ENCODE peak calls at places on chromosomes 3 and 15, in seven cellular contexts. One of them, this sample, is unnamed.

GRCh38 chr3:157362348-157362747 is 74.3 kb upstream of the PTX3 start:
- DNase-seq in tibial artery: no peak
- DNase-seq in lower leg skin: no peak
- DNase-seq in psoas muscle: no peak
- DNase-seq in fibroblast of mammary gland: no peak
- DNase-seq in dorsolateral prefrontal cortex: no peak
- DNase-seq in neural crest cell: no peak
- DNase-seq in this sample: no peak

GRCh38 chr15:63500265-63501250 is 3.8 kb upstream of the USP3 start:
- DNase-seq in tibial artery: no peak
- DNase-seq in lower leg skin: no peak
- DNase-seq in psoas muscle: no peak
- DNase-seq in fibroblast of mammary gland: no peak
- DNase-seq in dorsolateral prefrontal cortex: no peak
- DNase-seq in neural crest cell: no peak
- DNase-seq in this sample: no peak

GRCh38 chr3:85781806-85782205 is 823.0 kb downstream of the CADM2 start:
- DNase-seq in tibial artery: no peak
- DNase-seq in lower leg skin: no peak
- DNase-seq in psoas muscle: no peak
- DNase-seq in fibroblast of mammary gland: no peak
- DNase-seq in dorsolateral prefrontal cortex: no peak
- DNase-seq in neural crest cell: no peak
- DNase-seq in this sample: no peak

GRCh38 chr3:82050382-82050781 is 288.9 kb upstream of the GBE1 start:
- DNase-seq in tibial artery: no peak
- DNase-seq in lower leg skin: no peak
- DNase-seq in psoas muscle: no peak
- DNase-seq in fibroblast of mammary gland: no peak
- DNase-seq in dorsolateral prefrontal cortex: no peak
- DNase-seq in neural crest cell: no peak
- DNase-seq in this sample: no peak

GRCh38 chr3:175988401-175988800 is 1129.3 kb downstream of the NAALADL2 start:
- DNase-seq in tibial artery: no peak
- DNase-seq in lower leg skin: no peak
- DNase-seq in psoas muscle: no peak
- DNase-seq in fibroblast of mammary gland: no peak
- DNase-seq in dorsolateral prefrontal cortex: no peak
- DNase-seq in neural crest cell: no peak
- DNase-seq in this sample: no peak

GRCh38 chr3:160815280-160815679 is 59.2 kb downstream of the PPM1L start:
- DNase-seq in tibial artery: no peak
- DNase-seq in lower leg skin: no peak
- DNase-seq in psoas muscle: no peak
- DNase-seq in fibroblast of mammary gland: no peak
- DNase-seq in dorsolateral prefrontal cortex: no peak
- DNase-seq in neural crest cell: no peak
- DNase-seq in this sample: no peak

GRCh38 chr15:69044899-69045298 is 30.4 kb downstream of the NOX5 start:
- DNase-seq in tibial artery: no peak
- DNase-seq in lower leg skin: peak
- DNase-seq in psoas muscle: no peak
- DNase-seq in fibroblast of mammary gland: peak
- DNase-seq in dorsolateral prefrontal cortex: no peak
- DNase-seq in neural crest cell: no peak
- DNase-seq in this sample: no peak

GRCh38 chr3:171256445-171257250 is 203.6 kb downstream of the TNIK start:
- DNase-seq in tibial artery: no peak
- DNase-seq in lower leg skin: no peak
- DNase-seq in psoas muscle: no peak
- DNase-seq in fibroblast of mammary gland: peak
- DNase-seq in dorsolateral prefrontal cortex: no peak
- DNase-seq in neural crest cell: no peak
- DNase-seq in this sample: no peak

GRCh38 chr15:22236469-22236868 is 156.1 kb downstream of the OR4M2 start:
- DNase-seq in tibial artery: no peak
- DNase-seq in lower leg skin: no peak
- DNase-seq in psoas muscle: no peak
- DNase-seq in fibroblast of mammary gland: no peak
- DNase-seq in dorsolateral prefrontal cortex: no peak
- DNase-seq in neural crest cell: no peak
- DNase-seq in this sample: no peak

DNA sequence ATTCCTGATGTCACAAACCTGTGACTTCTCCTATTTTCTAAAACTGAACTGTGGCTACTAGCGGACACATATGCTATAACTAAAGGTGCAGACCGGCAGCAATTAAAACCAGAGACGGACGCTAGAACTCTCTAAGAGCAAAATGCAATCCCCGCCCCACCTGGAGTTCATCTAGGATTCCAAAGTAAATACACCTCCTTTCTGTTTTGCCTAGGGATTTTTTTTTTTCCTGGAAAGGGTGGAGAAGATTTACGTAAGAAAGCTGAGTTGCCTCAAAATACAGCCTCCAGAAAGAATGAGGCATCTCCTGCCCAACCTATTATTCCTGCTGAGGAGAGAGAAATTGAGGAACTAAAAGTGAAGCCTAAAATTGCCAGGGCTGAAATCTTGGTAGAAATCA is 150.2 kb downstream of the TP63 start:
- DNase-seq in tibial artery: no peak
- DNase-seq in lower leg skin: no peak
- DNase-seq in psoas muscle: no peak
- DNase-seq in fibroblast of mammary gland: no peak
- DNase-seq in dorsolateral prefrontal cortex: no peak
- DNase-seq in neural crest cell: no peak
- DNase-seq in this sample: no peak
- TF ChIP-seq CTCF in tibial artery: no peak
- TF ChIP-seq CTCF in lower leg skin: no peak
- TF ChIP-seq CTCF in psoas muscle: no peak
- TF ChIP-seq CTCF in fibroblast of mammary gland: no peak
- TF ChIP-seq CTCF in dorsolateral prefrontal cortex: no peak
- TF ChIP-seq CTCF in neural crest cell: no peak
- TF ChIP-seq CTCF in this sample: no peak

GRCh38 chr3:152930516-152930915 is 95.6 kb downstream of the P2RY1 start:
- DNase-seq in tibial artery: no peak
- DNase-seq in lower leg skin: no peak
- DNase-seq in psoas muscle: no peak
- DNase-seq in fibroblast of mammary gland: no peak
- DNase-seq in dorsolateral prefrontal cortex: no peak
- DNase-seq in neural crest cell: no peak
- DNase-seq in this sample: no peak
- TF ChIP-seq CTCF in tibial artery: no peak
- TF ChIP-seq CTCF in lower leg skin: no peak
- TF ChIP-seq CTCF in psoas muscle: no peak
- TF ChIP-seq CTCF in fibroblast of mammary gland: no peak
- TF ChIP-seq CTCF in dorsolateral prefrontal cortex: no peak
- TF ChIP-seq CTCF in neural crest cell: no peak
- TF ChIP-seq CTCF in this sample: no peak

DNA sequence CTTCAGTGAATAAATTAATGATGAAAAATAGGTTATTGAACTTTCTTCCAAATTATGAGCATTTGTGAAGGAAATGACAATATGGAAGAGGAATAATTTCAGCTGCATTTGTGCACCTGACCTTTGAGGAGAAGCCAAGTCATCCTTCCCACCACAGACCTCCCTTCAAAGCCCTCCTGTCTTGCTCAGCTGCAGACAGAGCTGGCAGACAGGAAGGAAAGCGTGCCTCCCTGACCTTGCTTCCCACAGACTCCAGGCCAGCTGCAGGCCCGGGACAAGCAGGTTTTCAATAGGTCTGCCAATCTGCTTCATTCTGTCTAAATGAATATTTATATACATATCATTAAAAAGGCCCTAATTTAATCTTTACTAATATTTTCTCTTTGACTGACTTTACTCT is 152.9 kb upstream of the RBMS3 start:
- DNase-seq in tibial artery: no peak
- DNase-seq in lower leg skin: no peak
- DNase-seq in psoas muscle: no peak
- DNase-seq in fibroblast of mammary gland: no peak
- DNase-seq in dorsolateral prefrontal cortex: no peak
- DNase-seq in neural crest cell: peak
- DNase-seq in this sample: no peak
- TF ChIP-seq CTCF in tibial artery: no peak
- TF ChIP-seq CTCF in lower leg skin: no peak
- TF ChIP-seq CTCF in psoas muscle: no peak
- TF ChIP-seq CTCF in fibroblast of mammary gland: no peak
- TF ChIP-seq CTCF in dorsolateral prefrontal cortex: no peak
- TF ChIP-seq CTCF in neural crest cell: no peak
- TF ChIP-seq CTCF in this sample: no peak

DNA sequence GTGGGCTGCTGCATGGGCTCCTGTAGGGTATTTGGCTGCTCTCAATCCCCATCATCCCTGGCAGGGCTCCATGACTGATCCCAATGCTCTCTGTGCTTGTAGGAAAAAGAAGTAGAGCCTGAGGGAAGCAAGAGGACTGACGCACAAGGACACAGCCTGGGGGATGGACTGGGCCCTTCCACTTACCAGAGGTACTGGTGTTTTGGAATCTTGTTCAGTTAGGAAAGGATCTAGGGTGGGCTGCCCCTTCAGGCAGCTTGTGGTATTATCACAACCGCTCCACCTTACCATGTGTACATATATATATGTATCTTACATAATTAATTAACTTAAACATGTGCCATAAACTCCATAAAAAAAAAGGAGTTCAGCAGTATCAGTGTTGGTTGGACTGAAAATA is 1.3 kb downstream of the SLC28A2 start:
- DNase-seq in tibial artery: no peak
- DNase-seq in lower leg skin: no peak
- DNase-seq in psoas muscle: no peak
- DNase-seq in fibroblast of mammary gland: no peak
- DNase-seq in dorsolateral prefrontal cortex: no peak
- DNase-seq in neural crest cell: no peak
- DNase-seq in this sample: no peak
- TF ChIP-seq CTCF in tibial artery: no peak
- TF ChIP-seq CTCF in lower leg skin: no peak
- TF ChIP-seq CTCF in psoas muscle: no peak
- TF ChIP-seq CTCF in fibroblast of mammary gland: peak
- TF ChIP-seq CTCF in dorsolateral prefrontal cortex: no peak
- TF ChIP-seq CTCF in neural crest cell: peak
- TF ChIP-seq CTCF in this sample: no peak

GRCh38 chr15:71094137-71094536 is 21.1 kb upstream of the THSD4 start:
- DNase-seq in tibial artery: no peak
- DNase-seq in lower leg skin: no peak
- DNase-seq in psoas muscle: no peak
- DNase-seq in fibroblast of mammary gland: no peak
- DNase-seq in dorsolateral prefrontal cortex: no peak
- DNase-seq in neural crest cell: no peak
- DNase-seq in this sample: no peak

GRCh38 chr15:71096676-71097075 is 18.6 kb upstream of the THSD4 start:
- DNase-seq in tibial artery: no peak
- DNase-seq in lower leg skin: no peak
- DNase-seq in psoas muscle: no peak
- DNase-seq in fibroblast of mammary gland: no peak
- DNase-seq in dorsolateral prefrontal cortex: no peak
- DNase-seq in neural crest cell: no peak
- DNase-seq in this sample: no peak

GRCh38 chr15:71103102-71103676 is 12.1 kb upstream of the THSD4 start:
- DNase-seq in tibial artery: no peak
- DNase-seq in lower leg skin: no peak
- DNase-seq in psoas muscle: no peak
- DNase-seq in fibroblast of mammary gland: peak
- DNase-seq in dorsolateral prefrontal cortex: no peak
- DNase-seq in neural crest cell: peak
- DNase-seq in this sample: no peak

GRCh38 chr15:71097890-71098289 is 17.4 kb upstream of the THSD4 start:
- DNase-seq in tibial artery: no peak
- DNase-seq in lower leg skin: no peak
- DNase-seq in psoas muscle: no peak
- DNase-seq in fibroblast of mammary gland: no peak
- DNase-seq in dorsolateral prefrontal cortex: no peak
- DNase-seq in neural crest cell: no peak
- DNase-seq in this sample: no peak

DNA sequence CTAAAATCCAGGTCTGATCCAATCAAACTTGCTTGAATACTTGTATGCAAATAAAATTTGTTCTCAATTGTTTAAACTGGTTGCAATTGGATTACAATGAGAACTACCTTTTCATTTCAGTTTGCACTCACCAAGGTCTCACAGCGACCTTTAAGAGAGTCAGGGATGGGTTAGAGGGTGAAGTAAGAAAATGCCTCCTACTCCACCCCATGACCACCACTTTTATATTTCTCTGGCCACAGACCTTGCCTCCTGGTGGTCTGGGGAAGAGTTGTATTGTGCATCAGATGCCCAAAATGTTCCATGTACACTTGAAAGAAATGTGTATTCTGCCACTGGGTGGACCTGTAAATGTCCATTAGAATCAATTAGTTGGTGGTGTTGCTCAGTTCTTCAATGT is 16.4 kb upstream of the THSD4 start:
- DNase-seq in tibial artery: no peak
- DNase-seq in lower leg skin: no peak
- DNase-seq in psoas muscle: no peak
- DNase-seq in fibroblast of mammary gland: no peak
- DNase-seq in dorsolateral prefrontal cortex: no peak
- DNase-seq in neural crest cell: no peak
- DNase-seq in this sample: no peak
- TF ChIP-seq CTCF in tibial artery: no peak
- TF ChIP-seq CTCF in lower leg skin: no peak
- TF ChIP-seq CTCF in psoas muscle: no peak
- TF ChIP-seq CTCF in fibroblast of mammary gland: no peak
- TF ChIP-seq CTCF in dorsolateral prefrontal cortex: no peak
- TF ChIP-seq CTCF in neural crest cell: no peak
- TF ChIP-seq CTCF in this sample: no peak

GRCh38 chr15:40087991-40088928 is 20.4 kb downstream of the BMF start:
- DNase-seq in tibial artery: no peak
- DNase-seq in lower leg skin: no peak
- DNase-seq in psoas muscle: peak
- DNase-seq in fibroblast of mammary gland: no peak
- DNase-seq in dorsolateral prefrontal cortex: no peak
- DNase-seq in neural crest cell: no peak
- DNase-seq in this sample: no peak
- TF ChIP-seq CTCF in tibial artery: no peak
- TF ChIP-seq CTCF in lower leg skin: no peak
- TF ChIP-seq CTCF in psoas muscle: no peak
- TF ChIP-seq CTCF in fibroblast of mammary gland: no peak
- TF ChIP-seq CTCF in dorsolateral prefrontal cortex: no peak
- TF ChIP-seq CTCF in neural crest cell: no peak
- TF ChIP-seq CTCF in this sample: no peak

This sample was measured in activated B cell treated with CpG ODN at 0.5 μM for 24 hours.